ENCODE peak calls at places on chromosomes 3 and 15, in six cellular contexts. E is H1, D is K562, X is IMR-90, R is HepG2, C is GM12878. M is an unnamed sample.

GRCh38 chr15:63156708-63157065 is 590 bp downstream of the RPS27L start:
- DNase-seq in E (no peak), D (peak; percentile 61), X (peak; percentile 47), R (peak; percentile 25), C (no peak), M (peak; percentile 31)

GRCh38 chr3:157317895-157318294 is 118.8 kb upstream of the PTX3 start:
- DNase-seq in E (no peak), D (no peak), X (no peak), R (no peak), C (no peak), M (no peak)

GRCh38 chr3:105801397-105801796 is 67.4 kb downstream of the CBLB start:
- DNase-seq in E (no peak), D (no peak), X (no peak), R (no peak), C (peak; percentile 33), M (no peak)

GRCh38 chr3:11735638-11736037 is 91.9 kb upstream of the VGLL4 start:
- DNase-seq in E (no peak), D (no peak), X (no peak), R (no peak), C (no peak), M (no peak)

GRCh38 chr15:29687204-29687768 is 135.0 kb downstream of the TJP1 start:
- DNase-seq in E (no peak), D (no peak), X (no peak), R (no peak), C (no peak), M (no peak)

GRCh38 chr3:158710601-158711000 is 21.7 kb downstream of the RARRES1 start:
- DNase-seq in E (no peak), D (no peak), X (no peak), R (no peak), C (no peak), M (no peak)

GRCh38 chr3:24368605-24369004 is 126.0 kb downstream of the THRB start:
- DNase-seq in E (no peak), D (no peak), X (no peak), R (no peak), C (no peak), M (no peak)

GRCh38 chr15:77067691-77068367 is 3.1 kb downstream of the TSPAN3 start:
- DNase-seq in E (no peak), D (no peak), X (no peak), R (no peak), C (no peak), M (no peak)

GRCh38 chr3:51679318-51679717 is 8.3 kb downstream of the TEX264 start:
- DNase-seq in E (no peak), D (no peak), X (no peak), R (no peak), C (no peak), M (no peak)

GRCh38 chr3:55074861-55075260 is 147.0 kb upstream of the LRTM1 start:
- DNase-seq in E (no peak), D (no peak), X (peak; percentile 41), R (no peak), C (no peak), M (no peak)

GRCh38 chr15:60351066-60351465 is 46.7 kb downstream of the ANXA2 start:
- DNase-seq in E (no peak), D (no peak), X (no peak), R (no peak), C (no peak), M (no peak)

GRCh38 chr3:10527295-10528016 is 22.1 kb upstream of the ATP2B2 start:
- DNase-seq in E (no peak), D (no peak), X (no peak), R (no peak), C (no peak), M (no peak)

GRCh38 chr3:10528046-10528445 is 22.7 kb upstream of the ATP2B2 start:
- DNase-seq in E (no peak), D (no peak), X (no peak), R (no peak), C (no peak), M (no peak)

GRCh38 chr3:10529809-10530208 is 24.4 kb upstream of the ATP2B2 start:
- DNase-seq in E (no peak), D (no peak), X (no peak), R (no peak), C (no peak), M (no peak)

GRCh38 chr3:10531031-10531430 is 25.6 kb upstream of the ATP2B2 start:
- DNase-seq in E (no peak), D (no peak), X (no peak), R (no peak), C (no peak), M (no peak)

GRCh38 chr3:10530241-10530640 is 24.9 kb upstream of the ATP2B2 start:
- DNase-seq in E (no peak), D (no peak), X (no peak), R (no peak), C (no peak), M (no peak)
- H3K27me3 ChIP-seq in E (no peaks in the 10 kb centered on the region), D (peaks cover 14% of the 10 kb centered on the region), X (peaks cover 16% of the 10 kb centered on the region), R (peaks cover 1% of the 10 kb centered on the region), C (peaks cover 2% of the 10 kb centered on the region), M (no peaks in the 10 kb centered on the region)

GRCh38 chr3:128033102-128033501 is 19.1 kb upstream of the SEC61A1 start:
- DNase-seq in E (no peak), D (no peak), X (no peak), R (no peak), C (no peak), M (no peak)
- TF ChIP-seq USF2 in E (no peak), D (no peak), X (no peak), R (no peak), C (no peak), M (no peak)

DNA sequence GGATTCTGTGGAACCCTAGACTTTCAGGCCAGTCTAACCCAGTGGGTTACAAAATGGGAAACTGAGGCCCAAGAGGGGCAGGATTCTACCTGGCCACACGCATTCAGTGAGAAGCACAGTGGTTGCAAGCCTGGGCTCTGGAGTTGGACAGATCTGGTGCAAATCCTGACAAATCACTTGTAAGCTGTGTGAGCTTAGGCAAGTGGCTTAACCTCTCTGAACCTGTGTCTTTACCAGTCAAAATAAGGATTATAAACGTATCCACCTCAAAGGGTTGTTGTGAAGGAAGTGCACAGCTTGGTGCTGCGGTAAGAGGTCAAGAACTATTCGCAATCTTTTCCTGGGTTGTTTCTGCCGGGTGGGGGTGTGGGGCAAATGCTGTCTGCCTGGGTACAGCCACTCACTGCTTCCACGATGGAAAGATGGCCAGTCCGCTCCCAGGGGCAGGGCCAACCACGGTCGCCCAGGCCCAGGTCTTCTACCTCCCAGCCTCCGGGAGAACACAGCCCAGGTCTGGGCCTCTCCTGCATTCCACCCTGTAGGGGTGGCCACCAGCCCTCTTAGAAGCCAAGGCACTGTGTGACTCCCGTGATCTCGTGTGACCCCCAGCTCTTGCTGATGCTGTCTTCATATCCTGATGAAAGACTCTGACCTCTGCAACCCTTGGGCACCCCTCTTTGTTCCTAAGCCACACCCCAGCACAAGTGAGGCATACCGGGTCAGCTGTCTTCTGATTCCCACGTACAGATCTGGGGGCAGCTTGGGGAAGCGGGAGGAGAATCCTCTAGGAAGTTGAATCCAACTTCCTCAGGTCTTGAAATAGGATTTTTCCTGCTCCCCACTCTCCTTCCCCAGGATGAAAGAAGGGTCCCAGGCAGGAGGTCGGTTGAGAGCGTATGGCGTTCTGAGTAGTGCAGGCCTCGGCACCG is 1.5 kb downstream of the CHRNA3 start:
- DNase-seq in E (no peak), D (no peak), X (no peak), R (no peak), C (no peak), M (peak; percentile 67)
- H3K27me3 ChIP-seq in E (peaks cover 39% of the 10 kb centered on the region), D (peaks cover 26% of the 10 kb centered on the region), X (peaks cover 46% of the 10 kb centered on the region), R (peaks cover 3% of the 10 kb centered on the region), C (peaks cover 9% of the 10 kb centered on the region), M (peaks cover 36% of the 10 kb centered on the region)

GRCh38 chr3:28198161-28198560 is 43.3 kb upstream of the CMC1 start:
- DNase-seq in E (no peak), D (no peak), X (no peak), R (no peak), C (no peak), M (no peak)
- TF ChIP-seq USF2 in E (no peak), D (no peak), X (no peak), R (no peak), C (no peak), M (no peak)

GRCh38 chr3:77426531-77426930 is 386.6 kb downstream of the ROBO2 start:
- DNase-seq in E (no peak), D (no peak), X (no peak), R (no peak), C (no peak), M (no peak)
- H3K27me3 ChIP-seq in E (no peaks in the 10 kb centered on the region), D (no peaks in the 10 kb centered on the region), X (no peaks in the 10 kb centered on the region), R (no peaks in the 10 kb centered on the region), C (no peaks in the 10 kb centered on the region), M (no peaks in the 10 kb centered on the region)

DNA sequence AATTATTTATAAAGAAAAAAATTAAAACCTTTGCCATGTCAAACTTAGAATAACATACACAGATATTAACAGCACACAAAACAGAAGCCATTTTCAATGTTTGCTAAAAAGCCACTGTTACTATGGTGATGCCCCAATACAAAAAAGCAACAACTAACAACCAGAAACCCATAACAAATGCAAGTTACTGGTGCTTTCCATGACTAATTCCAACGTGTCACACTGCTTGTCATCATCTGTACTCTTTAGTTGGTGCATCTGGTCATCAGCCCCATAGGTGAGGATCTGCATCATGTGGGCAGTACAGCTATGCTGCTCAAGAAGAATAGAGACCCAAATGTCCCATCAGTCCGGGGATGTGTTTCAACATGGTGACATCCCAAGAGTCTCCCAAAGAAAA is 52.8 kb downstream of the ATP8B4 start:
- DNase-seq in E (no peak), D (no peak), X (peak; percentile 32), R (no peak), C (no peak), M (no peak)
- TF ChIP-seq USF2 in E (no peak), D (no peak), X (no peak), R (no peak), C (no peak), M (no peak)